ENCODE peak calls at places on chromosome 20, in ten cellular contexts. R is T-helper 2 cell; K is stimulated activated CD4-positive, alpha-beta T cell treated with anti-CD3 and anti-CD28 coated beads, TNF-alpha, amount 100 ng/mL, for 48 hours; H is NCI-H1436; I is Calu3; N is neural crest cell; V is H54; J is GM06990; Q is astrocyte; B is Kasumi-1. O is an unnamed sample.

GRCh38 chr20:63148696-63149095 is 67.2 kb downstream of the YTHDF1 start:
- DNase-seq in R (no peak), Q (no peak), H (no peak), V (no peak), J (no peak), N (no peak), I (no peak), K (no peak), B (no peak), O (no peak)

GRCh38 chr20:45275327-45275726 is 21.0 kb upstream of the SLPI start:
- DNase-seq in R (no peak), J (no peak), V (no peak), N (no peak), H (no peak), B (no peak), K (no peak), Q (no peak), I (no peak), O (no peak)

GRCh38 chr20:52469143-52469542 is 277.6 kb upstream of the ZFP64 start:
- DNase-seq in B (no peak), H (no peak), Q (no peak), N (no peak), J (no peak), I (no peak), R (no peak), V (no peak), K (no peak), O (no peak)

GRCh38 chr20:39986231-39986904 is 702.7 kb downstream of the MAFB start:
- DNase-seq in Q (peak; percentile 19), J (no peak), H (no peak), R (no peak), K (no peak), V (no peak), I (no peak), N (peak; percentile 6), B (no peak), O (no peak)

GRCh38 chr20:31811796-31812728 is 7.1 kb upstream of the MYLK2 start:
- DNase-seq in R (no peak), N (no peak), H (no peak), Q (peak; percentile 87), J (no peak), I (no peak), V (peak; percentile 62), B (peak; percentile 36), K (no peak), O (peak; percentile 75)

GRCh38 chr20:62979876-62980373 is 26.8 kb downstream of the BHLHE23 start:
- DNase-seq in N (no peak), J (no peak), I (no peak), K (no peak), V (no peak), H (no peak), R (no peak), B (no peak), Q (no peak), O (no peak)

GRCh38 chr20:3021327-3021726 is 22.1 kb upstream of the GNRH2 start:
- DNase-seq in R (no peak), K (no peak), J (no peak), N (no peak), Q (no peak), B (no peak), V (no peak), H (no peak), I (no peak), O (no peak)

GRCh38 chr20:62804632-62805364 is at the start of gene OGFR:
- DNase-seq in H (peak; percentile 34), I (peak; percentile 77), V (no peak), Q (peak; percentile 21), K (peak; percentile 63), N (no peak), R (peak; percentile 65), B (peak; percentile 17), J (peak; percentile 81), O (no peak)

GRCh38 chr20:21529863-21530262 is 16.0 kb upstream of the NKX2-2 start:
- DNase-seq in Q (no peak), V (no peak), J (no peak), K (no peak), B (peak; percentile 2), N (no peak), H (peak; percentile 48), I (no peak), R (no peak), O (no peak)

GRCh38 chr20:45555198-45555597 is 8.0 kb upstream of the EPPIN start:
- DNase-seq in B (no peak), R (no peak), K (no peak), I (no peak), H (no peak), N (no peak), J (no peak), Q (no peak), V (no peak), O (no peak)

GRCh38 chr20:10573273-10573950 is 100.4 kb downstream of the JAG1 start:
- DNase-seq in R (no peak), B (no peak), H (no peak), V (no peak), I (no peak), Q (peak; percentile 80), K (no peak), N (no peak), J (no peak), O (no peak)

GRCh38 chr20:20743511-20744169 is 31.2 kb upstream of the RALGAPA2 start:
- DNase-seq in N (peak; percentile 27), H (peak; percentile 39), Q (peak; percentile 2), J (no peak), B (peak; percentile 83), R (no peak), V (no peak), I (no peak), K (no peak), O (no peak)

O was measured in HS-27A.